ENCODE peak calls at places on chromosomes 4 and X, in six cellular contexts. H is stimulated activated CD4-positive, alpha-beta T cell treated with anti-CD3 and anti-CD28 coated beads, Interleukin-1b, Interleukin-23, amount 100 ng/mL, for 4 hours; W is activated naive CD4-positive, alpha-beta T cell; B is left cardiac atrium; N is activated effector memory CD4-positive, alpha-beta T cell treated with Interleukin-2 at 50 U/mL for 16 hours; V is cortex of kidney. G is an unnamed sample.

GRCh38 chrX:5829469-5829868 is 399.2 kb downstream of the NLGN4X start:
- DNase-seq in H (no peak), V (no peak), N (no peak), B (no peak), W (no peak), G (no peak)

GRCh38 chrX:134718329-134719317 is 60.4 kb upstream of the PLAC1 start:
- DNase-seq in W (no peak), V (no peak), N (no peak), B (no peak), H (no peak), G (peak)

GRCh38 chr4:47531241-47531953 is 46.3 kb downstream of the ATP10D start:
- DNase-seq in B (peak), N (peak), H (peak), V (no peak), W (no peak), G (peak)

GRCh38 chrX:48910926-48911406 is 480 bp downstream of the SLC35A2 start:
- DNase-seq in V (no peak), B (no peak), H (no peak), N (no peak), W (no peak), G (no peak)

GRCh38 chrX:53045002-53045401 is 3.6 kb upstream of the GPR173 start:
- DNase-seq in B (no peak), W (no peak), H (no peak), V (no peak), N (no peak), G (no peak)

GRCh38 chrX:131057706-131058105 is 440 bp upstream of the ARHGAP36 start:
- DNase-seq in H (no peak), N (no peak), W (no peak), V (no peak), B (no peak), G (no peak)

GRCh38 chrX:70096052-70096451 is 33.8 kb downstream of the OTUD6A start:
- DNase-seq in W (no peak), B (no peak), N (no peak), V (no peak), H (no peak), G (no peak)

GRCh38 chr4:79209822-79210635 is 115.8 kb downstream of the NAA11 start:
- DNase-seq in B (peak), H (no peak), V (no peak), W (no peak), N (no peak), G (no peak)

GRCh38 chrX:41332408-41332987 is 1.5 kb upstream of the DDX3X start:
- DNase-seq in N (no peak), V (no peak), H (no peak), B (peak), W (no peak), G (no peak)

GRCh38 chr4:142044271-142044670 is 407.9 kb downstream of the IL15 start:
- DNase-seq in H (no peak), B (no peak), V (no peak), W (no peak), N (no peak), G (no peak)